ENCODE peak calls at places on chromosomes 7 and 10, in seven cellular contexts. D is HCT116, B is A549, M is GM23338, O is SK-N-SH, V is GM12878, Y is Panc1. Q is an unnamed sample.

GRCh38 chr10:96319754-96320514 is 15.7 kb downstream of the DNTT start:
- DNase-seq in D (no peak), B (peak), M (no peak), O (no peak), V (no peak), Y (no peak), Q (no peak)

GRCh38 chr10:86056632-86057031 is 310.0 kb downstream of the GRID1 start:
- DNase-seq in D (no peak), B (no peak), M (no peak), O (no peak), V (no peak), Y (no peak), Q (no peak)

GRCh38 chr7:22319424-22320403 is 37.2 kb downstream of the RAPGEF5 start:
- DNase-seq in D (no peak), B (no peak), M (no peak), O (no peak), V (no peak), Y (no peak), Q (no peak)

GRCh38 chr10:127426746-127427145 is 122.4 kb upstream of the NPS start:
- DNase-seq in D (no peak), B (no peak), M (no peak), O (no peak), V (no peak), Y (no peak), Q (no peak)

GRCh38 chr10:27541728-27542285 is 37.7 kb downstream of the RAB18 start:
- DNase-seq in D (no peak), B (no peak), M (no peak), O (no peak), V (no peak), Y (no peak), Q (no peak)

GRCh38 chr7:143492043-143492471 is 14.4 kb downstream of the TAS2R41 start:
- DNase-seq in D (peak), B (peak), M (no peak), O (no peak), V (no peak), Y (no peak), Q (no peak)

GRCh38 chr10:116451956-116452720 is 24.5 kb downstream of the PNLIPRP3 start:
- DNase-seq in D (no peak), B (no peak), M (peak), O (no peak), V (no peak), Y (no peak), Q (no peak)

GRCh38 chr10:15163261-15163864 is 5.1 kb downstream of the NMT2 start:
- DNase-seq in D (no peak), B (no peak), M (no peak), O (no peak), V (no peak), Y (no peak), Q (peak)

GRCh38 chr10:32005050-32005449 is 51.2 kb downstream of the KIF5B start:
- DNase-seq in D (peak), B (peak), M (peak), O (peak), V (peak), Y (peak), Q (no peak)

GRCh38 chr10:88687853-88688467 is 18.1 kb upstream of the LIPK start:
- DNase-seq in D (peak), B (peak), M (peak), O (peak), V (no peak), Y (no peak), Q (no peak)

GRCh38 chr10:100204370-100204769 is 18.5 kb upstream of the ERLIN1 start:
- DNase-seq in D (no peak), B (no peak), M (no peak), O (peak), V (no peak), Y (no peak), Q (no peak)

GRCh38 chr10:77456414-77456813 is 181.2 kb downstream of the KCNMA1 start:
- DNase-seq in D (no peak), B (no peak), M (no peak), O (peak), V (no peak), Y (no peak), Q (no peak)

GRCh38 chr10:110110338-110110737 is 97.1 kb upstream of the MXI1 start:
- DNase-seq in D (no peak), B (no peak), M (no peak), O (no peak), V (no peak), Y (no peak), Q (no peak)

GRCh38 chr10:129094813-129095212 is 372.2 kb upstream of the MGMT start:
- DNase-seq in D (no peak), B (no peak), M (no peak), O (no peak), V (no peak), Y (no peak), Q (no peak)

GRCh38 chr7:157770716-157771320 is 434.0 kb downstream of the DNAJB6 start:
- DNase-seq in D (no peak), B (no peak), M (no peak), O (no peak), V (no peak), Y (no peak), Q (no peak)

GRCh38 chr7:116582806-116583444 is 58.1 kb downstream of the CAV1 start:
- DNase-seq in D (no peak), B (peak), M (no peak), O (no peak), V (no peak), Y (no peak), Q (no peak)

GRCh38 chr7:50531401-50531906 is 33.8 kb downstream of the DDC start:
- DNase-seq in D (peak), B (peak), M (peak), O (peak), V (no peak), Y (peak), Q (no peak)

GRCh38 chr7:151695856-151696555 is 176.3 kb upstream of the RHEB start:
- DNase-seq in D (no peak), B (no peak), M (no peak), O (no peak), V (no peak), Y (no peak), Q (no peak)

GRCh38 chr7:49001610-49002033 is 77.3 kb downstream of the CDC14C start:
- DNase-seq in D (no peak), B (peak), M (peak), O (peak), V (peak), Y (peak), Q (peak)

GRCh38 chr7:122219253-122219865 is 75.3 kb upstream of the AASS start:
- DNase-seq in D (peak), B (peak), M (peak), O (peak), V (no peak), Y (peak), Q (no peak)

GRCh38 chr7:95322874-95323273 is 1.5 kb downstream of the PON1 start:
- DNase-seq in D (no peak), B (peak), M (no peak), O (peak), V (no peak), Y (no peak), Q (no peak)

GRCh38 chr7:31663072-31663471 is 23.9 kb upstream of the PPP1R17 start:
- DNase-seq in D (no peak), B (peak), M (peak), O (no peak), V (no peak), Y (no peak), Q (no peak)

GRCh38 chr10:114051714-114052113 is 8.0 kb downstream of the ADRB1 start:
- DNase-seq in D (no peak), B (no peak), M (no peak), O (no peak), V (no peak), Y (no peak), Q (no peak)

GRCh38 chr7:78039791-78040776 is 241.5 kb downstream of the PHTF2 start:
- DNase-seq in D (peak), B (peak), M (peak), O (no peak), V (no peak), Y (no peak), Q (peak)

GRCh38 chr10:98624963-98625362 is 178.2 kb upstream of the HPS1 start:
- DNase-seq in D (no peak), B (no peak), M (no peak), O (no peak), V (no peak), Y (no peak), Q (no peak)

GRCh38 chr7:30688718-30689221 is 6.5 kb upstream of the CRHR2 start:
- DNase-seq in D (no peak), B (peak), M (peak), O (no peak), V (no peak), Y (no peak), Q (no peak)

GRCh38 chr10:112218960-112219359 is 35.4 kb upstream of the GPAM start:
- DNase-seq in D (no peak), B (no peak), M (no peak), O (no peak), V (no peak), Y (no peak), Q (no peak)

GRCh38 chr10:122054046-122055025 is 65.4 kb downstream of the TACC2 start:
- DNase-seq in D (peak), B (peak), M (peak), O (no peak), V (no peak), Y (no peak), Q (no peak)

GRCh38 chr7:27897441-27897847 is 157.5 kb downstream of the TAX1BP1 start:
- DNase-seq in D (no peak), B (no peak), M (no peak), O (no peak), V (no peak), Y (no peak), Q (no peak)

GRCh38 chr7:105224884-105225651 is 163.7 kb downstream of the SRPK2 start:
- DNase-seq in D (peak), B (peak), M (no peak), O (peak), V (peak), Y (peak), Q (peak)

GRCh38 chr7:151990567-151990966 is 34.3 kb downstream of the GALNTL5 start:
- DNase-seq in D (no peak), B (peak), M (peak), O (no peak), V (no peak), Y (no peak), Q (no peak)

GRCh38 chr10:10332786-10333185 is 684.9 kb upstream of the CELF2 start:
- DNase-seq in D (no peak), B (no peak), M (no peak), O (no peak), V (no peak), Y (no peak), Q (no peak)

GRCh38 chr10:129761166-129761565 is 202.9 kb downstream of the EBF3 start:
- DNase-seq in D (no peak), B (no peak), M (no peak), O (no peak), V (no peak), Y (no peak), Q (no peak)

GRCh38 chr7:112331495-112331894 is 118.8 kb upstream of the IFRD1 start:
- DNase-seq in D (no peak), B (peak), M (peak), O (no peak), V (no peak), Y (no peak), Q (no peak)

GRCh38 chr7:80508440-80508839 is 3.4 kb downstream of the GNAT3 start:
- DNase-seq in D (no peak), B (no peak), M (no peak), O (no peak), V (no peak), Y (no peak), Q (no peak)

GRCh38 chr10:32413513-32413912 is 32.4 kb upstream of the CCDC7 start:
- DNase-seq in D (peak), B (peak), M (no peak), O (no peak), V (no peak), Y (no peak), Q (no peak)

GRCh38 chr7:136183981-136184380 is 206.8 kb upstream of the MTPN start:
- DNase-seq in D (no peak), B (no peak), M (peak), O (no peak), V (no peak), Y (no peak), Q (no peak)

GRCh38 chr10:77873558-77874380 is 52.8 kb downstream of the DLG5 start:
- DNase-seq in D (peak), B (peak), M (no peak), O (no peak), V (peak), Y (no peak), Q (peak)

GRCh38 chr7:92546856-92547497 is 18.4 kb downstream of the RBM48 start:
- DNase-seq in D (no peak), B (no peak), M (no peak), O (no peak), V (no peak), Y (no peak), Q (no peak)

DNA sequence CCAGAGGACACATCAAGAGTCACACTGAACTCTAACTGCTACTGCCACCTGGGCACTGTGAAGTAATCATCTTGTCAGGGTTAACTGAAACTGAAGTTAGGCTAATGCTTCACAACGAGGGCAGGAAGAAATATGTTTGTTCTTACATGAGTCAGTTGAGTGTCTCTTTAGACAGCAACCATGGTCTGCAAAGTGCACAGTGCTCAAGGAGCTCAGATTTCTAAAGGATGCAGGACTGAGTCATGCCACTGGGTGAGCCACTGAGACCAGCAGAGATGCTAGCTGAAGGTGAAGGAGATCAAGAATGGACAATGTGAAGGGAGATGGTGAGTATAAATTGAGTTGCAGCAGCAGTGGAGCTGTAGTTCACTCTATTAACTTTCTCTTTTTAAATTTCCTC is 76.0 kb upstream of the CTTNBP2 start:
- DNase-seq in D (no peak), B (peak), M (no peak), O (no peak), V (no peak), Y (no peak), Q (no peak)
- TF ChIP-seq CTCF in D (no peak), B (no peak), M (no peak), O (no peak), V (peak), Y (no peak), Q (no peak)

GRCh38 chr10:4279649-4280048 is 494.6 kb upstream of the KLF6 start:
- DNase-seq in D (no peak), B (no peak), M (no peak), O (no peak), V (no peak), Y (no peak), Q (no peak)

GRCh38 chr10:4280481-4281206 is 495.6 kb upstream of the KLF6 start:
- DNase-seq in D (no peak), B (no peak), M (no peak), O (no peak), V (no peak), Y (no peak), Q (no peak)

GRCh38 chr10:4282496-4282895 is 497.5 kb upstream of the KLF6 start:
- DNase-seq in D (no peak), B (no peak), M (no peak), O (no peak), V (no peak), Y (no peak), Q (no peak)

GRCh38 chr10:4283841-4284610 is 499.0 kb upstream of the KLF6 start:
- DNase-seq in D (no peak), B (no peak), M (no peak), O (no peak), V (no peak), Y (no peak), Q (no peak)

DNA sequence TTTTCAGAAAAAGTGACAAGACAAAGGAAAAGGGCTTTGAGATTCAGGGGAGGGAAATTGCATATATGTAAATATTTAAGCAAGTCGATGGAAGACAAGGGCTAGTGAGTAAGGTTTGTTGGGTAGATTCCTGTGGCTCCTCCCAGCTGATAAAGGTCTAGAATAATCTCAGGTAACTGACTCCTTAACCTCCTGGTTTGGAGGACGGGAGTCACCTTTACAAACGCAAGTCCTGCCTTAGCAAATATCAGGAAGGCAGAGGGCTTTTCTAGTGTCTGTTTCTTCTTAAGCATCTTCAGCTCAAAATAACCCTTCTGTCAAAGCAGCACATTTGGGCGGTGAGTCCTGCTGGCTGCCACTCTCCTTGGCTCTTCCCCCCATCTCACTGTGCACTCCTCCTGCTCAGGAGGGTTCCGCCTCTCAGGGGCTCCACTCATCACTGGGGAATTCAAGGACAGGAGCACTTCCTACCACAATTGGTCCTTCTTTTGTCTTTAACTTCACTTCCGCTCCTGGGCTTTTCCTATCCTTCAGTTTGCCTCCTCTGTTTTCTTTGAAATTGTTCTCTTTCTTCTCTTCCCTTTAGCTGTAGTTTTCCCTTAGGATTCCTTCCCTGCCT is 496.3 kb upstream of the KLF6 start:
- DNase-seq in D (no peak), B (no peak), M (peak), O (no peak), V (no peak), Y (no peak), Q (no peak)
- H3K27ac ChIP-seq in D (no peak), B (peak), M (no peak), O (peak), V (no peak), Y (peak), Q (no peak)

GRCh38 chr10:3239920-3240909 is 67.6 kb upstream of the PITRM1 start:
- DNase-seq in D (no peak), B (no peak), M (no peak), O (no peak), V (no peak), Y (no peak), Q (no peak)

GRCh38 chr10:3237530-3237929 is 64.9 kb upstream of the PITRM1 start:
- DNase-seq in D (no peak), B (no peak), M (no peak), O (no peak), V (no peak), Y (no peak), Q (no peak)

GRCh38 chr10:3238115-3238871 is 65.7 kb upstream of the PITRM1 start:
- DNase-seq in D (no peak), B (no peak), M (no peak), O (no peak), V (no peak), Y (no peak), Q (no peak)

GRCh38 chr10:3241128-3242057 is 68.8 kb upstream of the PITRM1 start:
- DNase-seq in D (no peak), B (no peak), M (no peak), O (no peak), V (no peak), Y (no peak), Q (no peak)

GRCh38 chr10:3239066-3239919 is 66.7 kb upstream of the PITRM1 start:
- DNase-seq in D (peak), B (peak), M (peak), O (peak), V (no peak), Y (peak), Q (no peak)
- TF ChIP-seq REST in D (no peak), B (no peak), M (no peak), O (no peak), V (no peak), Y (no peak), Q (no peak)

GRCh38 chr7:29539471-29539870 is 24.2 kb upstream of the PRR15 start:
- DNase-seq in D (no peak), B (no peak), M (no peak), O (no peak), V (no peak), Y (no peak), Q (no peak)

GRCh38 chr7:29538322-29538874 is 25.2 kb upstream of the PRR15 start:
- DNase-seq in D (no peak), B (no peak), M (peak), O (no peak), V (no peak), Y (no peak), Q (no peak)
- TF ChIP-seq CTCF in D (no peak), B (no peak), M (peak), O (no peak), V (no peak), Y (peak), Q (no peak)

Q was measured in HL-60.